ENCODE peak calls at places on chromosomes 13 and 19, in four cellular contexts. N, R, C and G are unnamed samples.

GRCh38 chr19:44740351-44740824 is 8.1 kb upstream of the BCL3 start:
- ATAC-seq in N (no peak), R (no peak), C (no peak), G (no peak)

GRCh38 chr13:39111145-39111544 is 72.9 kb downstream of the NHLRC3 start:
- ATAC-seq in N (no peak), R (no peak), C (no peak), G (no peak)

GRCh38 chr19:30695171-30695875 is 323.1 kb downstream of the ZNF536 start:
- ATAC-seq in N (no peak), R (no peak), C (no peak), G (no peak)

GRCh38 chr19:4362871-4363545 is 19.6 kb downstream of the MPND start:
- ATAC-seq in N (no peak), R (no peak), C (no peak), G (no peak)

GRCh38 chr19:928471-929259 is 2.8 kb downstream of the ARID3A start:
- ATAC-seq in N (no peak), R (no peak), C (no peak), G (no peak)

GRCh38 chr19:4556574-4557185 is 2.8 kb downstream of the SEMA6B start:
- ATAC-seq in N (no peak), R (peak), C (peak), G (no peak)

GRCh38 chr19:55536951-55537740 is at the start of gene SBK2:
- ATAC-seq in N (no peak), R (no peak), C (no peak), G (no peak)

GRCh38 chr19:18611327-18612050 is 1.2 kb upstream of the TMEM59L start:
- ATAC-seq in N (no peak), R (no peak), C (peak), G (no peak)

GRCh38 chr13:48853381-48854102 is 122.2 kb upstream of the FNDC3A start:
- ATAC-seq in N (no peak), R (peak), C (no peak), G (no peak)

GRCh38 chr13:43424386-43424785 is 362.4 kb downstream of the ENOX1 start:
- ATAC-seq in N (no peak), R (no peak), C (no peak), G (no peak)

GRCh38 chr13:83515267-83515666 is 367.0 kb downstream of the SLITRK1 start:
- ATAC-seq in N (no peak), R (no peak), C (no peak), G (no peak)

GRCh38 chr13:73996569-73996968 is 137.6 kb downstream of the KLF12 start:
- ATAC-seq in N (no peak), R (no peak), C (no peak), G (no peak)

GRCh38 chr13:111005808-111006494 is 91.1 kb upstream of the ANKRD10 start:
- ATAC-seq in N (no peak), R (no peak), C (no peak), G (peak)

GRCh38 chr13:99656843-99657506 is 155.7 kb downstream of the TM9SF2 start:
- ATAC-seq in N (peak), R (peak), C (peak), G (no peak)

GRCh38 chr13:107296804-107297203 is 728.9 kb upstream of the ARGLU1 start:
- ATAC-seq in N (no peak), R (no peak), C (no peak), G (no peak)

GRCh38 chr19:32895384-32895783 is 25.8 kb upstream of the SLC7A9 start:
- ATAC-seq in N (no peak), R (peak), C (no peak), G (no peak)

GRCh38 chr13:27476943-27477681 is 26.7 kb upstream of the MTIF3 start:
- ATAC-seq in N (peak), R (peak), C (peak), G (no peak)